ENCODE peak calls at places on chromosome 1, in five cellular contexts. H, E, N, G and Q are unnamed samples.
A peak's percentile ranks its signal among the peaks of the same experiment; 100 is the strongest.

GRCh38 chr1:246728311-246728710 is 4.1 kb downstream of the SCCPDH start:
- DNase-seq in E (no peak), H (no peak), G (no peak), N (no peak), Q (no peak)

GRCh38 chr1:8424539-8425116 is 106.7 kb downstream of the SLC45A1 start:
- DNase-seq in H (peak; percentile 43), G (peak; percentile 53), E (peak; percentile 51), N (peak; percentile 52), Q (no peak)

GRCh38 chr1:1073743-1074587 is at the start of gene RNF223:
- DNase-seq in G (no peak), E (no peak), N (no peak), H (no peak), Q (no peak)

GRCh38 chr1:52225174-52225573 is 83.3 kb downstream of the ZFYVE9 start:
- DNase-seq in H (no peak), N (no peak), G (no peak), E (no peak), Q (no peak)

GRCh38 chr1:191757003-191757402 is 401.3 kb upstream of the RGS18 start:
- DNase-seq in N (no peak), G (no peak), H (no peak), E (no peak), Q (no peak)

GRCh38 chr1:91549041-91549735 is 48.5 kb downstream of the CDC7 start:
- DNase-seq in N (peak; percentile 29), G (no peak), E (no peak), H (no peak), Q (no peak)

GRCh38 chr1:223186800-223187199 is 43.8 kb upstream of the TLR5 start:
- DNase-seq in N (no peak), E (no peak), G (no peak), H (no peak), Q (no peak)

GRCh38 chr1:1058921-1059493 is 15.1 kb downstream of the RNF223 start:
- DNase-seq in E (no peak), G (no peak), H (no peak), N (no peak), Q (no peak)

GRCh38 chr1:41733021-41733420 is 185.7 kb downstream of the HIVEP3 start:
- DNase-seq in N (no peak), E (no peak), H (no peak), G (no peak), Q (no peak)

GRCh38 chr1:207669469-207670111 is 24.7 kb downstream of the CR1L start:
- DNase-seq in H (no peak), N (no peak), E (no peak), G (no peak), Q (no peak)

GRCh38 chr1:247360116-247360898 is 28.6 kb upstream of the ZNF496 start:
- DNase-seq in E (no peak), N (no peak), H (no peak), G (peak; percentile 66), Q (no peak)

GRCh38 chr1:66532798-66533783 is 862 bp upstream of the SGIP1 start:
- DNase-seq in N (no peak), H (peak; percentile 19), E (no peak), G (peak; percentile 49), Q (peak; percentile 11)

GRCh38 chr1:201503397-201504176 is 3.3 kb downstream of the CSRP1 start:
- DNase-seq in N (no peak), H (no peak), E (peak; percentile 36), G (peak; percentile 69), Q (no peak)

GRCh38 chr1:150516050-150516591 is 569 bp downstream of the FALEC start:
- DNase-seq in H (no peak), E (no peak), N (peak; percentile 8), G (peak; percentile 44), Q (peak; percentile 13)

GRCh38 chr1:200866521-200866920 is 6.3 kb upstream of the GPR25 start:
- DNase-seq in N (no peak), H (no peak), E (no peak), G (no peak), Q (no peak)

GRCh38 chr1:52601519-52601918 is 652 bp upstream of the GPX7 start:
- DNase-seq in N (no peak), E (no peak), G (no peak), H (no peak), Q (no peak)

GRCh38 chr1:245874942-245875580 is 632.0 kb downstream of the SMYD3 start:
- DNase-seq in G (peak; percentile 79), N (no peak), H (peak; percentile 83), E (peak; percentile 49), Q (peak; percentile 5)

GRCh38 chr1:20147846-20148570 is 8.9 kb downstream of the PLA2G2F start:
- DNase-seq in E (no peak), H (no peak), G (no peak), N (no peak), Q (no peak)

GRCh38 chr1:4172659-4173599 is 272.9 kb upstream of the C1orf174 start:
- DNase-seq in N (no peak), H (no peak), G (no peak), E (no peak), Q (peak; percentile 3)

GRCh38 chr1:30887485-30888315 is 20.9 kb downstream of the SDC3 start:
- DNase-seq in N (no peak), H (no peak), E (no peak), G (no peak), Q (no peak)

GRCh38 chr1:9894115-9894514 is 16.0 kb downstream of the CTNNBIP1 start:
- DNase-seq in G (no peak), N (no peak), H (no peak), E (no peak), Q (no peak)

GRCh38 chr1:197902454-197903195 is at the start of gene C1orf53:
- DNase-seq in N (peak; percentile 65), E (peak; percentile 87), G (peak; percentile 88), H (peak; percentile 86), Q (peak; percentile 78)

GRCh38 chr1:181469829-181470228 is 13.5 kb upstream of the CACNA1E start:
- DNase-seq in N (no peak), E (no peak), H (no peak), G (no peak), Q (no peak)

GRCh38 chr1:204454476-204454875 is 40.1 kb downstream of the PIK3C2B start:
- DNase-seq in E (no peak), N (no peak), G (no peak), H (no peak), Q (no peak)

DNA sequence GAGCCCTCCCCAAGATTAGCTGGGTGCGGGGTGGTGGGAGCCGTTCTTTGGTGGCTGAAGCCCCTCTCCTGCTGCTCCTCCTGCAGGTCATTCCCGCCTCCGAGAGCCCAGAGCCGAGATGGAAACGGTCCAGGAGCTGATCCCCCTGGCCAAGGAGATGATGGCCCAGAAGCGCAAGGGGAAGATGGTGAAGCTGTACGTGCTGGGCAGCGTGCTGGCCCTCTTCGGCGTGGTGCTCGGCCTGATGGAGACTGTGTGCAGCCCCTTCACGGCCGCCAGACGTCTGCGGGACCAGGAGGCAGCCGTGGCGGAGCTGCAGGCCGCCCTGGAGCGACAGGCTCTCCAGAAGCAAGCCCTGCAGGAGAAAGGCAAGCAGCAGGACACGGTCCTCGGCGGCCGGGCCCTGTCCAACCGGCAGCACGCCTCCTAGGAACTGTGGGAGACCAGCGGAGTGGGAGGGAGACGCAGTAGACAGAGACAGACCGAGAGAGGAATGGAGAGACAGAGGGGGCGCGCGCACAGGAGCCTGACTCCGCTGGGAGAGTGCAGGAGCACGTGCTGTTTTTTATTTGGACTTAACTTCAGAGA is 449 bp downstream of the G0S2 start:
- DNase-seq in N (no peak), E (no peak), G (peak; percentile 57), H (peak; percentile 57), Q (peak; percentile 60)
- H3K27ac ChIP-seq in N (no peak overlapping the region), E (peak overlapping the region; percentile 54), G (no peak overlapping the region), H (peak overlapping the region; percentile 88), Q (peak overlapping the region; percentile 37)

DNA sequence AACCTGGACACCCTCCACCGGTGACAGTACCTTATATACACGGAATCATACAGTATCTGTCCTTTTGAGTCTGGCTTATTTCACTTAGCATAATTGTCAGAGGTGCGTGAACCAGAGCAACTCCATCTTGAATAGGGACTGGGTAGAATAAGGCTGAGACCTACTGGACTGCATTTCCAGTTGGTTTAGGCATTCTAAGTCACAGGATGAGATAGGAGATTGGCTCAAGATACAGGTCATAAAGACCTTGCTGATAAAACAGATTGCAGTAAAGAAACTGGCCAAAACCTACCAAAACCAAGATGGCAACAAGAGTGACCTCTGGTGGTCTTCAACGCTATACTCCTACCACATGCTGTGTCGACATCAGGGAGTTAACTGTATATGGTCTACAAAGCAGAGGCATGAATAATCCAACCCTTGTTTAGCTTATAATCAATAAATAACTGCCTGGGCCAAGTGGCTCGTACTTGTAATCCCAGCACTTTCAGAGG is 1.4 kb upstream of the FDPS start:
- DNase-seq in G (no peak), H (no peak), N (no peak), E (no peak), Q (no peak)
- H3K27ac ChIP-seq in G (no peak overlapping the region), H (peak overlapping the region; percentile 89), N (no peak overlapping the region), E (no peak overlapping the region), Q (no peak overlapping the region)

GRCh38 chr1:155695107-155695506 is 6.2 kb downstream of the DAP3 start:
- DNase-seq in G (no peak), H (no peak), N (no peak), E (peak; percentile 38), Q (no peak)
- H3K27ac ChIP-seq in G (no peak overlapping the region), H (peak overlapping the region; percentile 68), N (no peak overlapping the region), E (peak overlapping the region; percentile 37), Q (no peak overlapping the region)

DNA sequence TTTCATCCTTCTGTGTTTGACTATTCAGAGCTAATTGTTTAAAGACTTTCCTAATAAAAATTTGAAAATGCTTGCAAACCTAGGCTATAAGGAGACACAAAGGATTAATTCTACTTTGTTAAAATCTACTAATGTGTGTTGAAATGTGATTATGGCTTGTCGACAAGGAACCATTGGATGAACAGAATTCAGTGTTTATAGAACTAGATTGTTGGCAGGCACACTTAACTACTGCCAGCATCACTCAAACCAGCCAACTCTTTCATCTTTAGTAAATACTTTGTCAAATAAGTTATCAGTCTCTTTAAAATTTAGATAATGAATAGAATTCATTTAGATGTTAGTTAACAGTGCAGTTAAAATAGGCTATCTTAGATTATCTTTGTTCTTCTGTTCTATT is 27.6 kb downstream of the HS2ST1 start:
- DNase-seq in N (no peak), E (no peak), H (no peak), G (no peak), Q (no peak)
- H3K27ac ChIP-seq in N (no peak overlapping the region), E (no peak overlapping the region), H (no peak overlapping the region), G (no peak overlapping the region), Q (no peak overlapping the region)

DNA sequence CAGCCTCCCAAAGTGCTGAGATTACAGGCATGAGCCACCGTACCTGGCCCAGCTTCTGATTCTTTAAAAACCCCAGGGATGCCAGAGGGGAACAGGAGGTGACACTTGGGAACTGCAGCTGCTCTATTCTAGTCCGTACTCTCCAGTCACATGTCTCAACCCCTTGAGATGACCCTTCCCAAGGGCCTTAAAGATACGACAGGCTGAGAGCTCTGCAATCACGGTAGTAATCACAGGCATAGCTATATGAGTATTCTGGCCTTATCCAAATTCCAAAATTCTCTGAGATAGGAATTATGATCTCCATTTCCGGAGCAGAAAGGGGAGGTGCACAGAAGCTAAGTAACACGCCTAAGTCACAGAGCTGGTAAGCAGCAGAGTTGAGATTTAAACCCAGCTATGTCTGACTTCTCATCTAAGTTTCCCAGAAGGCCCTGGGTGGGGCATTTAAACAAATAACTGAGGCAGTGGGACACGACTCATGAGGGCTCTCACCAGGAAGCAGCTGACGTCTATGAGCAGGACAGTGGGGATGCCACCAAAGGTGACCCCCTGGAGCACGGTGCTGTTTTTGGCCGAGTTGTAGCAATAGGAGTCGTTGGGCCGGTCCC is 5.2 kb downstream of the TMEM63A start:
- DNase-seq in N (no peak), G (no peak), H (no peak), E (no peak), Q (no peak)
- H3K27ac ChIP-seq in N (peak overlapping the region; percentile 5), G (peak overlapping the region; percentile 4), H (peak overlapping the region; percentile 94), E (peak overlapping the region; percentile 85), Q (peak overlapping the region; percentile 99)

GRCh38 chr1:179875606-179876288 is 1.9 kb downstream of the TOR1AIP2 start:
- DNase-seq in N (no peak), E (no peak), H (no peak), G (no peak), Q (no peak)
- H3K27ac ChIP-seq in N (no peak overlapping the region), E (peak overlapping the region; percentile 77), H (no peak overlapping the region), G (no peak overlapping the region), Q (no peak overlapping the region)

GRCh38 chr1:63921357-63921756 is 147.5 kb downstream of the ROR1 start:
- DNase-seq in E (no peak), N (no peak), H (no peak), G (no peak), Q (no peak)
- H3K27ac ChIP-seq in E (peak overlapping the region; percentile 9), N (no peak overlapping the region), H (peak overlapping the region; percentile 78), G (peak overlapping the region; percentile 36), Q (no peak overlapping the region)